ENCODE peak calls at places on chromosomes 11 and 22, in four cellular contexts. P is IMR-90, K is H1, J is GM23338. Y is an unnamed sample. For H3K36me3, the result is how much of the 10 kb centered on the place peaks cover.

GRCh38 chr11:80096736-80097135 is 655.9 kb upstream of the TENM4 start:
- DNase-seq in P (peak), J (no peak), K (no peak), Y (peak)

GRCh38 chr22:38108561-38109319 is 1.7 kb downstream of the BAIAP2L2 start:
- DNase-seq in J (no peak), K (no peak), P (no peak), Y (no peak)

GRCh38 chr11:120125005-120125404 is 12.9 kb downstream of the TRIM29 start:
- DNase-seq in J (no peak), K (no peak), P (peak), Y (peak)

GRCh38 chr11:83069441-83070043 is 2.2 kb downstream of the RAB30 start:
- DNase-seq in P (no peak), K (no peak), J (no peak), Y (no peak)

GRCh38 chr22:21026783-21027692 is 5.3 kb downstream of the SLC7A4 start:
- DNase-seq in P (peak), K (no peak), J (no peak), Y (peak)

GRCh38 chr11:41978951-41979350 is 519.5 kb upstream of the LRRC4C start:
- DNase-seq in P (no peak), K (no peak), J (no peak), Y (peak)

GRCh38 chr11:116697011-116697410 is 75.8 kb downstream of the BUD13 start:
- DNase-seq in P (no peak), J (no peak), K (peak), Y (peak)

GRCh38 chr22:46079093-46079860 is 71.0 kb upstream of the PPARA start:
- DNase-seq in P (no peak), K (no peak), J (no peak), Y (peak)

GRCh38 chr11:87892291-87892690 is 283.0 kb downstream of the RAB38 start:
- DNase-seq in J (peak), K (no peak), P (no peak), Y (no peak)

GRCh38 chr11:94845622-94846021 is 77.5 kb downstream of the AMOTL1 start:
- DNase-seq in P (peak), J (no peak), K (no peak), Y (peak)

GRCh38 chr22:33492210-33492651 is 428.0 kb downstream of the LARGE1 start:
- DNase-seq in P (no peak), J (peak), K (peak), Y (no peak)

GRCh38 chr22:27493797-27494196 is 307.8 kb downstream of the MN1 start:
- DNase-seq in K (no peak), J (no peak), P (no peak), Y (no peak)

GRCh38 chr11:2190670-2191471 is 19.3 kb upstream of the TH start:
- DNase-seq in J (no peak), P (no peak), K (no peak), Y (no peak)

GRCh38 chr22:16559056-16559955 is 33.3 kb downstream of the CCT8L2 start:
- DNase-seq in J (no peak), P (no peak), K (no peak), Y (no peak)

GRCh38 chr11:3916962-3917361 is 61.5 kb downstream of the STIM1 start:
- DNase-seq in K (no peak), P (no peak), J (no peak), Y (peak)

GRCh38 chr22:47164514-47165337 is 402.3 kb downstream of the TBC1D22A start:
- DNase-seq in J (no peak), K (no peak), P (no peak), Y (no peak)

GRCh38 chr11:94046796-94047195 is 25.6 kb downstream of the HEPHL1 start:
- DNase-seq in K (no peak), J (no peak), P (no peak), Y (peak)

GRCh38 chr22:37708580-37709444 is 12.0 kb downstream of the TRIOBP start:
- DNase-seq in K (no peak), J (no peak), P (no peak), Y (no peak)

GRCh38 chr11:118380571-118380970 is 20.8 kb upstream of the ATP5MG start:
- DNase-seq in P (peak), J (peak), K (no peak), Y (peak)

GRCh38 chr11:65489061-65489705 is 9.7 kb upstream of the MALAT1 start:
- DNase-seq in J (peak), K (peak), P (peak), Y (no peak)

GRCh38 chr22:30025187-30025586 is 55.1 kb upstream of the HORMAD2 start:
- DNase-seq in J (peak), P (no peak), K (no peak), Y (no peak)

GRCh38 chr11:7220636-7221035 is 31.1 kb upstream of the SYT9 start:
- DNase-seq in K (no peak), P (no peak), J (peak), Y (no peak)

GRCh38 chr11:63845305-63845704 is 6.4 kb downstream of the MARK2 start:
- DNase-seq in J (no peak), P (peak), K (no peak), Y (peak)

GRCh38 chr11:118084247-118084646 is 2.5 kb downstream of the SMIM35 start:
- DNase-seq in P (no peak), J (no peak), K (no peak), Y (peak)

GRCh38 chr11:109864161-109864661 is 229.0 kb upstream of the ZC3H12C start:
- DNase-seq in P (no peak), J (no peak), K (no peak), Y (no peak)

GRCh38 chr11:118607401-118608267 is at the start of gene PHLDB1:
- DNase-seq in J (peak), K (peak), P (peak), Y (peak)

GRCh38 chr22:17786435-17787158 is 12.3 kb upstream of the BID start:
- DNase-seq in J (peak), K (no peak), P (no peak), Y (peak)

GRCh38 chr11:43797337-43797736 is 83.3 kb upstream of the ALKBH3 start:
- DNase-seq in P (no peak), K (no peak), J (no peak), Y (no peak)

GRCh38 chr11:130769782-130770565 is 146.3 kb downstream of the SNX19 start:
- DNase-seq in J (no peak), K (no peak), P (peak), Y (no peak)

GRCh38 chr11:1569251-1569780 is 2.8 kb downstream of the DUSP8 start:
- DNase-seq in P (no peak), K (no peak), J (no peak), Y (no peak)

GRCh38 chr22:44221710-44222475 is 41.2 kb downstream of the PARVG start:
- DNase-seq in K (peak), P (no peak), J (no peak), Y (no peak)

GRCh38 chr22:43490311-43490710 is 78.5 kb downstream of the MPPED1 start:
- DNase-seq in P (no peak), K (no peak), J (no peak), Y (no peak)

GRCh38 chr11:26905368-26905767 is 88.5 kb upstream of the FIBIN start:
- DNase-seq in P (peak), J (peak), K (no peak), Y (peak)

GRCh38 chr11:119459293-119459976 is 36.5 kb upstream of the THY1 start:
- DNase-seq in J (no peak), P (no peak), K (no peak), Y (no peak)

GRCh38 chr11:4522339-4522738 is 22.7 kb upstream of the OR52M1 start:
- DNase-seq in J (no peak), P (no peak), K (no peak), Y (no peak)

GRCh38 chr22:20244744-20245576 is 23.2 kb downstream of the RTN4R start:
- DNase-seq in J (no peak), K (no peak), P (no peak), Y (no peak)

GRCh38 chr11:122230387-122230760 is 114.4 kb upstream of the BLID start:
- DNase-seq in J (no peak), P (peak), K (no peak), Y (no peak)

GRCh38 chr11:122229078-122229477 is 113.1 kb upstream of the BLID start:
- DNase-seq in K (no peak), P (peak), J (no peak), Y (no peak)

GRCh38 chr11:122232985-122233384 is 117.0 kb upstream of the BLID start:
- DNase-seq in P (no peak), K (no peak), J (no peak), Y (no peak)

GRCh38 chr11:122226810-122227379 is 110.9 kb upstream of the BLID start:
- DNase-seq in J (no peak), K (no peak), P (no peak), Y (no peak)

GRCh38 chr11:122229611-122230386 is 113.8 kb upstream of the BLID start:
- DNase-seq in P (no peak), K (peak), J (peak), Y (no peak)
- H2AFZ ChIP-seq in P (peak), K (peak), J (peak), Y (no peak)

GRCh38 chr11:61618991-61619390 is 38.1 kb upstream of the SYT7 start:
- DNase-seq in P (no peak), J (no peak), K (no peak), Y (no peak)

GRCh38 chr11:61613711-61614254 is 32.9 kb upstream of the SYT7 start:
- DNase-seq in J (no peak), K (no peak), P (no peak), Y (no peak)

GRCh38 chr11:61616443-61616842 is 35.6 kb upstream of the SYT7 start:
- DNase-seq in J (no peak), K (no peak), P (peak), Y (peak)

GRCh38 chr11:61619827-61620226 is 39.0 kb upstream of the SYT7 start:
- DNase-seq in P (no peak), K (no peak), J (no peak), Y (no peak)

DNA sequence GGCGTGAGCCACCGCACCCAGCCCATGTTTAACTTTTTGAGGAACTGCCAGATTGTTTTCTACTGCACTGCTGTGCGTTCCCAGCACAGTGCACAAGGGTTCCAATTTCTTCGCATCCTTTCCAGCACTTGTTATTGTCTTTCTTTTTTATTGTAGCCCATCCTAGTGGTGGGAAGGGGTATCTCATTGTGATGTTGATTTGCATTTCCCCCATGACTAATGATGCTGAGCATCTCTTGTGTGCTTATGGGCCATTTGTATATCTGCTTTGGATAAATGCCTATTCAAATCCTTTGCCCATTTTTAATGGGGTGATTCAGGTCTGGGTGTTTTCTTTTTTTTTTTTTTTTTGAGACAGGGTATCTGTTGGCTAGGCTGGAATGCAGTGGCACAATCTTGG is 36.6 kb upstream of the SYT7 start:
- DNase-seq in K (no peak), J (no peak), P (peak), Y (no peak)
- TF ChIP-seq CTCF in K (no peak), J (peak), P (peak), Y (no peak)

GRCh38 chr22:35266277-35266676 is 9.0 kb downstream of the HMGXB4 start:
- DNase-seq in P (no peak), J (no peak), K (no peak), Y (no peak)
- H3K36me3 ChIP-seq in P (half or more), J (half or more), K (half or more), Y (under half)

GRCh38 chr11:121661796-121662508 is 209.2 kb upstream of the SORL1-AS1 start:
- DNase-seq in K (no peak), J (no peak), P (peak), Y (peak)
- H2AFZ ChIP-seq in K (no peak), J (no peak), P (no peak), Y (no peak)

GRCh38 chr11:13284776-13285588 is 7.4 kb downstream of the BMAL1 start:
- DNase-seq in P (no peak), J (no peak), K (no peak), Y (no peak)

GRCh38 chr11:13286247-13286821 is 8.7 kb downstream of the BMAL1 start:
- DNase-seq in P (no peak), K (no peak), J (no peak), Y (no peak)

GRCh38 chr11:13280777-13281176 is 3.2 kb downstream of the BMAL1 start:
- DNase-seq in P (no peak), J (no peak), K (no peak), Y (no peak)

GRCh38 chr11:13280323-13280722 is 2.7 kb downstream of the BMAL1 start:
- DNase-seq in K (no peak), P (no peak), J (no peak), Y (no peak)

GRCh38 chr11:13283636-13284035 is 6.0 kb downstream of the BMAL1 start:
- DNase-seq in P (no peak), J (peak), K (peak), Y (no peak)
- TF ChIP-seq CTCF in P (no peak), J (no peak), K (no peak), Y (no peak)

GRCh38 chr11:10806206-10806605 is 2.5 kb downstream of the EIF4G2 start:
- DNase-seq in K (no peak), J (no peak), P (no peak), Y (peak)
- H3K36me3 ChIP-seq in K (half or more), J (half or more), P (half or more), Y (half or more)

DNA sequence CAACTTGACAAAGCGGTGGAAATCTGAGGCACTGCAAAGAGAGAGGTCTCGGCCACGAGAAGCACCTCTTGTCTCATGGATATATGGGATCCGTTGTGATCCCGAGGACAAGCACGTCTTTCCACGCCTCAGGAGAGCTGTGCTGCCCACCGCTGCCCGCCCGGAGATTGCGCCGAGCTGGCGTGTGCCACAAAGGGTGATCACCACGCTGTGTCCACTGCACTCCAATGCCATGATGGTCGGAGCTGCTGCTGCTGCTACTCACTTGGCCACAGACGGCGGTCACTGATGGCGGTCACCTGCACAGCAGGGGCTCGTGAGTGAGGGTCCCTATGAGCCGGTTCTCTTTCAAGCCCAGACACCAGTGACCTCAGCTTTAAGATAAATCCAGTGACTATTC is 51.1 kb downstream of the SHANK2 start:
- DNase-seq in J (no peak), P (no peak), K (no peak), Y (no peak)
- H2AFZ ChIP-seq in J (no peak), P (no peak), K (no peak), Y (no peak)

DNA sequence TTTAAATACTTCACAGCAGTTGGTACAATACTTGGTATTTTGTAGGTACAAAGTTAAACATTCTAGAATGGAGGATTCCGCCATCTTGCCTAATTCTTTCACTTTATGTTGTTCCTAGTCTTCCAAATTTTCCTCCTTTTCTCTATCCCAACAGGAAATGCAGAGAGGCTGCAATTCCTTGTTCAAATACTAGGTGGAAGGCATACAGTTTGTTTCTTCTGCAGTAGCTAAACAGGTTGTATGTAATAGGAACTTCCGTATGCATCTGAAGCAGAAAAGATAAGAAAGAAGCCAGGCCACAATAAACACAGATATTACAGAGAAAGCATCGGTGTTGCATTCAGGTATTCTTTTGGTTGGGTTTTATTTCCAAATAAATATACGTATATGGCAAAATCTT is 186.4 kb upstream of the MTMR2 start:
- DNase-seq in J (peak), K (no peak), P (no peak), Y (no peak)
- TF ChIP-seq CTCF in J (peak), K (no peak), P (no peak), Y (no peak)

GRCh38 chr11:57413681-57414080 is 13.2 kb downstream of the SLC43A3 start:
- DNase-seq in J (no peak), P (no peak), K (no peak), Y (no peak)
- H3K36me3 ChIP-seq in J (under half), P (under half), K (half or more), Y (under half)